ENCODE peak calls at places on chromosomes 7 and 10, in nine cellular contexts. One of them, this sample, is unnamed.

GRCh38 chr10:102776779-102777417 is 33.1 kb downstream of the WBP1L start:
- DNase-seq in posterior vena cava: peak
- DNase-seq in HuH-7.5: peak
- DNase-seq in ELF-1: peak
- DNase-seq in NCI-H1105 treated with DMSO at 0.1 percent for 48 hours: no peak
- DNase-seq in activated T-cell treated with anti-CD3 and anti-CD28 coated beads, Interleukin-2, amount 50 U/mL, for 48 hours: peak
- DNase-seq in left ventricle myocardium inferior: peak
- DNase-seq in anterior cingulate cortex: peak
- DNase-seq in CD8-positive, alpha-beta memory T cell: no peak
- DNase-seq in this sample: peak

GRCh38 chr7:129644634-129645230 is 33.2 kb downstream of the NRF1 start:
- DNase-seq in ELF-1: no peak
- DNase-seq in HuH-7.5: no peak
- DNase-seq in activated T-cell treated with anti-CD3 and anti-CD28 coated beads, Interleukin-2, amount 50 U/mL, for 48 hours: no peak
- DNase-seq in left ventricle myocardium inferior: no peak
- DNase-seq in anterior cingulate cortex: no peak
- DNase-seq in CD8-positive, alpha-beta memory T cell: no peak
- DNase-seq in posterior vena cava: no peak
- DNase-seq in NCI-H1105 treated with DMSO at 0.1 percent for 48 hours: peak
- DNase-seq in this sample: no peak

GRCh38 chr10:30877111-30877510 is 154.6 kb downstream of the ZNF438 start:
- DNase-seq in CD8-positive, alpha-beta memory T cell: no peak
- DNase-seq in NCI-H1105 treated with DMSO at 0.1 percent for 48 hours: no peak
- DNase-seq in ELF-1: no peak
- DNase-seq in posterior vena cava: no peak
- DNase-seq in left ventricle myocardium inferior: no peak
- DNase-seq in anterior cingulate cortex: no peak
- DNase-seq in HuH-7.5: no peak
- DNase-seq in activated T-cell treated with anti-CD3 and anti-CD28 coated beads, Interleukin-2, amount 50 U/mL, for 48 hours: no peak
- DNase-seq in this sample: no peak

GRCh38 chr10:121886997-121887622 is 40.7 kb downstream of the ATE1 start:
- DNase-seq in HuH-7.5: peak
- DNase-seq in left ventricle myocardium inferior: no peak
- DNase-seq in ELF-1: peak
- DNase-seq in NCI-H1105 treated with DMSO at 0.1 percent for 48 hours: peak
- DNase-seq in posterior vena cava: no peak
- DNase-seq in anterior cingulate cortex: peak
- DNase-seq in CD8-positive, alpha-beta memory T cell: peak
- DNase-seq in activated T-cell treated with anti-CD3 and anti-CD28 coated beads, Interleukin-2, amount 50 U/mL, for 48 hours: peak
- DNase-seq in this sample: peak

GRCh38 chr7:117229350-117229749 is 93.5 kb downstream of the WNT2 start:
- DNase-seq in HuH-7.5: no peak
- DNase-seq in CD8-positive, alpha-beta memory T cell: no peak
- DNase-seq in ELF-1: no peak
- DNase-seq in NCI-H1105 treated with DMSO at 0.1 percent for 48 hours: no peak
- DNase-seq in left ventricle myocardium inferior: no peak
- DNase-seq in posterior vena cava: no peak
- DNase-seq in activated T-cell treated with anti-CD3 and anti-CD28 coated beads, Interleukin-2, amount 50 U/mL, for 48 hours: no peak
- DNase-seq in anterior cingulate cortex: no peak
- DNase-seq in this sample: no peak

GRCh38 chr7:26705567-26705966 is 158.8 kb downstream of the SKAP2 start:
- DNase-seq in anterior cingulate cortex: no peak
- DNase-seq in CD8-positive, alpha-beta memory T cell: no peak
- DNase-seq in activated T-cell treated with anti-CD3 and anti-CD28 coated beads, Interleukin-2, amount 50 U/mL, for 48 hours: no peak
- DNase-seq in left ventricle myocardium inferior: no peak
- DNase-seq in ELF-1: no peak
- DNase-seq in posterior vena cava: no peak
- DNase-seq in HuH-7.5: no peak
- DNase-seq in NCI-H1105 treated with DMSO at 0.1 percent for 48 hours: peak
- DNase-seq in this sample: peak

GRCh38 chr10:8034666-8035640 is 19.5 kb upstream of the GATA3 start:
- DNase-seq in NCI-H1105 treated with DMSO at 0.1 percent for 48 hours: peak
- DNase-seq in activated T-cell treated with anti-CD3 and anti-CD28 coated beads, Interleukin-2, amount 50 U/mL, for 48 hours: peak
- DNase-seq in CD8-positive, alpha-beta memory T cell: no peak
- DNase-seq in left ventricle myocardium inferior: no peak
- DNase-seq in HuH-7.5: no peak
- DNase-seq in anterior cingulate cortex: no peak
- DNase-seq in ELF-1: peak
- DNase-seq in posterior vena cava: peak
- DNase-seq in this sample: no peak

GRCh38 chr10:2463301-2463700 is 604.0 kb upstream of the PFKP start:
- DNase-seq in posterior vena cava: no peak
- DNase-seq in activated T-cell treated with anti-CD3 and anti-CD28 coated beads, Interleukin-2, amount 50 U/mL, for 48 hours: no peak
- DNase-seq in HuH-7.5: no peak
- DNase-seq in NCI-H1105 treated with DMSO at 0.1 percent for 48 hours: no peak
- DNase-seq in left ventricle myocardium inferior: no peak
- DNase-seq in CD8-positive, alpha-beta memory T cell: no peak
- DNase-seq in anterior cingulate cortex: no peak
- DNase-seq in ELF-1: no peak
- DNase-seq in this sample: no peak

GRCh38 chr7:104933022-104933421 is 81.0 kb upstream of the KMT2E start:
- DNase-seq in anterior cingulate cortex: no peak
- DNase-seq in ELF-1: no peak
- DNase-seq in left ventricle myocardium inferior: no peak
- DNase-seq in CD8-positive, alpha-beta memory T cell: no peak
- DNase-seq in HuH-7.5: no peak
- DNase-seq in NCI-H1105 treated with DMSO at 0.1 percent for 48 hours: no peak
- DNase-seq in activated T-cell treated with anti-CD3 and anti-CD28 coated beads, Interleukin-2, amount 50 U/mL, for 48 hours: no peak
- DNase-seq in posterior vena cava: no peak
- DNase-seq in this sample: no peak

GRCh38 chr10:104680467-104681401 is 39.6 kb downstream of the SORCS3 start:
- DNase-seq in posterior vena cava: no peak
- DNase-seq in HuH-7.5: no peak
- DNase-seq in anterior cingulate cortex: peak
- DNase-seq in left ventricle myocardium inferior: no peak
- DNase-seq in activated T-cell treated with anti-CD3 and anti-CD28 coated beads, Interleukin-2, amount 50 U/mL, for 48 hours: no peak
- DNase-seq in ELF-1: peak
- DNase-seq in CD8-positive, alpha-beta memory T cell: no peak
- DNase-seq in NCI-H1105 treated with DMSO at 0.1 percent for 48 hours: peak
- DNase-seq in this sample: peak

GRCh38 chr7:36677769-36678435 is 46.4 kb downstream of the AOAH start:
- DNase-seq in CD8-positive, alpha-beta memory T cell: no peak
- DNase-seq in ELF-1: no peak
- DNase-seq in HuH-7.5: no peak
- DNase-seq in activated T-cell treated with anti-CD3 and anti-CD28 coated beads, Interleukin-2, amount 50 U/mL, for 48 hours: peak
- DNase-seq in left ventricle myocardium inferior: no peak
- DNase-seq in NCI-H1105 treated with DMSO at 0.1 percent for 48 hours: no peak
- DNase-seq in posterior vena cava: no peak
- DNase-seq in anterior cingulate cortex: no peak
- DNase-seq in this sample: no peak

GRCh38 chr10:117462424-117462792 is 80.1 kb upstream of the EMX2 start:
- DNase-seq in HuH-7.5: no peak
- DNase-seq in CD8-positive, alpha-beta memory T cell: no peak
- DNase-seq in anterior cingulate cortex: no peak
- DNase-seq in left ventricle myocardium inferior: no peak
- DNase-seq in activated T-cell treated with anti-CD3 and anti-CD28 coated beads, Interleukin-2, amount 50 U/mL, for 48 hours: no peak
- DNase-seq in NCI-H1105 treated with DMSO at 0.1 percent for 48 hours: no peak
- DNase-seq in ELF-1: peak
- DNase-seq in posterior vena cava: no peak
- DNase-seq in this sample: peak

GRCh38 chr10:60820093-60820769 is 42.0 kb downstream of the CDK1 start:
- DNase-seq in ELF-1: no peak
- DNase-seq in anterior cingulate cortex: no peak
- DNase-seq in activated T-cell treated with anti-CD3 and anti-CD28 coated beads, Interleukin-2, amount 50 U/mL, for 48 hours: no peak
- DNase-seq in HuH-7.5: no peak
- DNase-seq in NCI-H1105 treated with DMSO at 0.1 percent for 48 hours: no peak
- DNase-seq in left ventricle myocardium inferior: no peak
- DNase-seq in posterior vena cava: no peak
- DNase-seq in CD8-positive, alpha-beta memory T cell: no peak
- DNase-seq in this sample: no peak

GRCh38 chr7:131225619-131226101 is 102.0 kb upstream of the MKLN1 start:
- DNase-seq in HuH-7.5: no peak
- DNase-seq in activated T-cell treated with anti-CD3 and anti-CD28 coated beads, Interleukin-2, amount 50 U/mL, for 48 hours: no peak
- DNase-seq in anterior cingulate cortex: no peak
- DNase-seq in left ventricle myocardium inferior: peak
- DNase-seq in posterior vena cava: peak
- DNase-seq in NCI-H1105 treated with DMSO at 0.1 percent for 48 hours: no peak
- DNase-seq in CD8-positive, alpha-beta memory T cell: no peak
- DNase-seq in ELF-1: no peak
- DNase-seq in this sample: peak

GRCh38 chr7:16599860-16600259 is 45.7 kb downstream of the ANKMY2 start:
- DNase-seq in NCI-H1105 treated with DMSO at 0.1 percent for 48 hours: no peak
- DNase-seq in CD8-positive, alpha-beta memory T cell: no peak
- DNase-seq in left ventricle myocardium inferior: no peak
- DNase-seq in ELF-1: no peak
- DNase-seq in posterior vena cava: no peak
- DNase-seq in anterior cingulate cortex: no peak
- DNase-seq in activated T-cell treated with anti-CD3 and anti-CD28 coated beads, Interleukin-2, amount 50 U/mL, for 48 hours: no peak
- DNase-seq in HuH-7.5: no peak
- DNase-seq in this sample: no peak

GRCh38 chr7:2859952-2860351 is 15.8 kb upstream of the GNA12 start:
- DNase-seq in left ventricle myocardium inferior: no peak
- DNase-seq in anterior cingulate cortex: no peak
- DNase-seq in CD8-positive, alpha-beta memory T cell: no peak
- DNase-seq in posterior vena cava: no peak
- DNase-seq in NCI-H1105 treated with DMSO at 0.1 percent for 48 hours: no peak
- DNase-seq in activated T-cell treated with anti-CD3 and anti-CD28 coated beads, Interleukin-2, amount 50 U/mL, for 48 hours: no peak
- DNase-seq in HuH-7.5: no peak
- DNase-seq in ELF-1: no peak
- DNase-seq in this sample: no peak

GRCh38 chr10:114556236-114557122 is 101.6 kb downstream of the ABLIM1 start:
- DNase-seq in activated T-cell treated with anti-CD3 and anti-CD28 coated beads, Interleukin-2, amount 50 U/mL, for 48 hours: no peak
- DNase-seq in anterior cingulate cortex: no peak
- DNase-seq in HuH-7.5: no peak
- DNase-seq in posterior vena cava: no peak
- DNase-seq in NCI-H1105 treated with DMSO at 0.1 percent for 48 hours: no peak
- DNase-seq in ELF-1: no peak
- DNase-seq in CD8-positive, alpha-beta memory T cell: no peak
- DNase-seq in left ventricle myocardium inferior: no peak
- DNase-seq in this sample: no peak

GRCh38 chr7:69187824-69188335 is 410.4 kb upstream of the AUTS2 start:
- DNase-seq in anterior cingulate cortex: no peak
- DNase-seq in CD8-positive, alpha-beta memory T cell: no peak
- DNase-seq in posterior vena cava: no peak
- DNase-seq in HuH-7.5: no peak
- DNase-seq in ELF-1: no peak
- DNase-seq in left ventricle myocardium inferior: no peak
- DNase-seq in NCI-H1105 treated with DMSO at 0.1 percent for 48 hours: no peak
- DNase-seq in activated T-cell treated with anti-CD3 and anti-CD28 coated beads, Interleukin-2, amount 50 U/mL, for 48 hours: no peak
- DNase-seq in this sample: no peak

GRCh38 chr10:3096149-3096548 is 28.8 kb downstream of the PFKP start:
- DNase-seq in activated T-cell treated with anti-CD3 and anti-CD28 coated beads, Interleukin-2, amount 50 U/mL, for 48 hours: no peak
- DNase-seq in ELF-1: no peak
- DNase-seq in NCI-H1105 treated with DMSO at 0.1 percent for 48 hours: no peak
- DNase-seq in HuH-7.5: no peak
- DNase-seq in posterior vena cava: peak
- DNase-seq in CD8-positive, alpha-beta memory T cell: no peak
- DNase-seq in anterior cingulate cortex: no peak
- DNase-seq in left ventricle myocardium inferior: no peak
- DNase-seq in this sample: no peak

GRCh38 chr7:21542891-21543527 is at the start of gene DNAH11:
- DNase-seq in posterior vena cava: no peak
- DNase-seq in left ventricle myocardium inferior: peak
- DNase-seq in HuH-7.5: peak
- DNase-seq in anterior cingulate cortex: no peak
- DNase-seq in NCI-H1105 treated with DMSO at 0.1 percent for 48 hours: no peak
- DNase-seq in ELF-1: peak
- DNase-seq in CD8-positive, alpha-beta memory T cell: no peak
- DNase-seq in activated T-cell treated with anti-CD3 and anti-CD28 coated beads, Interleukin-2, amount 50 U/mL, for 48 hours: peak
- DNase-seq in this sample: peak

GRCh38 chr10:48187713-48188541 is 86.6 kb downstream of the FRMPD2 start:
- DNase-seq in CD8-positive, alpha-beta memory T cell: no peak
- DNase-seq in NCI-H1105 treated with DMSO at 0.1 percent for 48 hours: no peak
- DNase-seq in ELF-1: no peak
- DNase-seq in posterior vena cava: no peak
- DNase-seq in anterior cingulate cortex: no peak
- DNase-seq in activated T-cell treated with anti-CD3 and anti-CD28 coated beads, Interleukin-2, amount 50 U/mL, for 48 hours: no peak
- DNase-seq in HuH-7.5: peak
- DNase-seq in left ventricle myocardium inferior: no peak
- DNase-seq in this sample: no peak

GRCh38 chr7:54544356-54545240 is 2.4 kb downstream of the VSTM2A start:
- DNase-seq in HuH-7.5: no peak
- DNase-seq in left ventricle myocardium inferior: no peak
- DNase-seq in ELF-1: peak
- DNase-seq in posterior vena cava: no peak
- DNase-seq in activated T-cell treated with anti-CD3 and anti-CD28 coated beads, Interleukin-2, amount 50 U/mL, for 48 hours: no peak
- DNase-seq in CD8-positive, alpha-beta memory T cell: no peak
- DNase-seq in NCI-H1105 treated with DMSO at 0.1 percent for 48 hours: no peak
- DNase-seq in anterior cingulate cortex: no peak
- DNase-seq in this sample: peak